ENCODE peak calls at places on chromosomes 11 and 22, in ten cellular contexts. J is psoas muscle; N is stimulated activated CD8-positive, alpha-beta memory T cell treated with anti-CD3 and anti-CD28 coated beads, Interleukin-2, amount 100 ng/mL, for 1 hour; Z is GM13977; K is iPS DF 19.7; H is colonic mucosa; M is NB4; Y is EL; S is HEK293T; T is heart right ventricle. E is an unnamed sample.

GRCh38 chr22:45103756-45104155 is 60.0 kb upstream of the NUP50 start:
- DNase-seq in J (no peak), N (no peak), Z (no peak), K (no peak), H (no peak), M (no peak), Y (no peak), S (no peak), T (no peak), E (no peak)

GRCh38 chr11:33687733-33688479 is 12.7 kb downstream of the C11orf91 start:
- DNase-seq in J (no peak), N (no peak), Z (peak), K (no peak), H (peak), M (peak), Y (peak), S (peak), T (peak), E (no peak)

GRCh38 chr22:43106302-43106701 is 4.2 kb upstream of the BIK start:
- DNase-seq in J (no peak), N (no peak), Z (no peak), K (no peak), H (no peak), M (no peak), Y (no peak), S (no peak), T (no peak), E (no peak)

GRCh38 chr11:61976420-61976800 is 9.0 kb upstream of the FTH1 start:
- DNase-seq in J (no peak), N (no peak), Z (no peak), K (no peak), H (no peak), M (no peak), Y (no peak), S (no peak), T (no peak), E (no peak)

GRCh38 chr11:47257518-47258316 is at the start of gene NR1H3:
- DNase-seq in J (peak), N (no peak), Z (peak), K (no peak), H (peak), M (peak), Y (peak), S (peak), T (peak), E (no peak)

GRCh38 chr11:1863352-1864215 is 10.7 kb downstream of the LSP1 start:
- DNase-seq in J (peak), N (no peak), Z (no peak), K (no peak), H (peak), M (peak), Y (peak), S (peak), T (peak), E (no peak)

GRCh38 chr11:9600651-9601040 is 27.2 kb downstream of the WEE1 start:
- DNase-seq in J (no peak), N (no peak), Z (no peak), K (no peak), H (no peak), M (no peak), Y (no peak), S (no peak), T (no peak), E (no peak)

GRCh38 chr11:15074206-15075161 is 1.1 kb downstream of the CALCB start:
- DNase-seq in J (peak), N (peak), Z (peak), K (peak), H (peak), M (peak), Y (peak), S (peak), T (peak), E (peak)

GRCh38 chr11:125188021-125188420 is 23.5 kb downstream of the PKNOX2 start:
- DNase-seq in J (no peak), N (no peak), Z (no peak), K (no peak), H (no peak), M (no peak), Y (no peak), S (no peak), T (no peak), E (no peak)

GRCh38 chr11:122659676-122660571 is 4.4 kb downstream of the UBASH3B start:
- DNase-seq in J (no peak), N (no peak), Z (no peak), K (no peak), H (no peak), M (peak), Y (peak), S (no peak), T (no peak), E (no peak)

GRCh38 chr22:35580351-35581022 is 36.6 kb downstream of the MB start:
- DNase-seq in J (no peak), N (no peak), Z (no peak), K (no peak), H (no peak), M (no peak), Y (no peak), S (no peak), T (peak), E (no peak)

GRCh38 chr11:62141111-62142042 is 17.6 kb downstream of the INCENP start:
- DNase-seq in J (no peak), N (no peak), Z (no peak), K (no peak), H (no peak), M (no peak), Y (no peak), S (no peak), T (no peak), E (no peak)

GRCh38 chr11:66967670-66968425 is 7.3 kb upstream of the C11orf86 start:
- DNase-seq in J (peak), N (no peak), Z (no peak), K (no peak), H (peak), M (no peak), Y (peak), S (no peak), T (no peak), E (no peak)

GRCh38 chr22:46556775-46557174 is 19.4 kb upstream of the CELSR1 start:
- DNase-seq in J (no peak), N (no peak), Z (no peak), K (no peak), H (no peak), M (no peak), Y (no peak), S (no peak), T (no peak), E (no peak)